ENCODE peak calls at places on chromosome 12, in nine cellular contexts. One of them, this sample, is unnamed.

GRCh38 chr12:55700255-55701018 is 7.3 kb downstream of the ITGA7 start:
- DNase-seq in activated T-helper 1 cell treated with Interleukin-2 at 50 U/mL for 16 hours: no peak
- DNase-seq in stimulated activated CD8-positive, alpha-beta memory T cell treated with anti-CD3 and anti-CD28 coated beads, Interleukin-7, amount 100 ng/mL, for 4 hours: no peak
- DNase-seq in natural killer cell treated with Interleukin-12 subunit alpha and Interleukin-12 subunit beta and Interleukin-15 and Interleukin-18, amount 100 ng/mL, for 72 hours: no peak
- DNase-seq in MCF 10A: peak; percentile 81
- DNase-seq in coronary artery: no peak
- DNase-seq in H7: no peak
- DNase-seq in stimulated activated naive CD8-positive, alpha-beta T cell treated with anti-CD3 and anti-CD28 coated beads, Interleukin-15, Interleukin-2, amounts not matched to agents 100 U/mL and 50 U/mL, for 24 hours: no peak
- DNase-seq in NCI-H2029: no peak
- DNase-seq in this sample: no peak

GRCh38 chr12:41552507-41553047 is 364.5 kb downstream of the PDZRN4 start:
- DNase-seq in H7: no peak
- DNase-seq in NCI-H2029: no peak
- DNase-seq in stimulated activated CD8-positive, alpha-beta memory T cell treated with anti-CD3 and anti-CD28 coated beads, Interleukin-7, amount 100 ng/mL, for 4 hours: no peak
- DNase-seq in MCF 10A: no peak
- DNase-seq in activated T-helper 1 cell treated with Interleukin-2 at 50 U/mL for 16 hours: no peak
- DNase-seq in coronary artery: no peak
- DNase-seq in stimulated activated naive CD8-positive, alpha-beta T cell treated with anti-CD3 and anti-CD28 coated beads, Interleukin-15, Interleukin-2, amounts not matched to agents 100 U/mL and 50 U/mL, for 24 hours: no peak
- DNase-seq in natural killer cell treated with Interleukin-12 subunit alpha and Interleukin-12 subunit beta and Interleukin-15 and Interleukin-18, amount 100 ng/mL, for 72 hours: no peak
- DNase-seq in this sample: no peak

GRCh38 chr12:46675736-46676135 is 150.1 kb downstream of the SLC38A4 start:
- DNase-seq in stimulated activated naive CD8-positive, alpha-beta T cell treated with anti-CD3 and anti-CD28 coated beads, Interleukin-15, Interleukin-2, amounts not matched to agents 100 U/mL and 50 U/mL, for 24 hours: no peak
- DNase-seq in stimulated activated CD8-positive, alpha-beta memory T cell treated with anti-CD3 and anti-CD28 coated beads, Interleukin-7, amount 100 ng/mL, for 4 hours: no peak
- DNase-seq in activated T-helper 1 cell treated with Interleukin-2 at 50 U/mL for 16 hours: no peak
- DNase-seq in coronary artery: no peak
- DNase-seq in natural killer cell treated with Interleukin-12 subunit alpha and Interleukin-12 subunit beta and Interleukin-15 and Interleukin-18, amount 100 ng/mL, for 72 hours: no peak
- DNase-seq in H7: peak; percentile 20
- DNase-seq in MCF 10A: peak; percentile 72
- DNase-seq in NCI-H2029: peak; percentile 21
- DNase-seq in this sample: peak; percentile 24

GRCh38 chr12:12592930-12593329 is 18.7 kb upstream of the CREBL2 start:
- DNase-seq in coronary artery: no peak
- DNase-seq in activated T-helper 1 cell treated with Interleukin-2 at 50 U/mL for 16 hours: no peak
- DNase-seq in NCI-H2029: no peak
- DNase-seq in stimulated activated naive CD8-positive, alpha-beta T cell treated with anti-CD3 and anti-CD28 coated beads, Interleukin-15, Interleukin-2, amounts not matched to agents 100 U/mL and 50 U/mL, for 24 hours: no peak
- DNase-seq in MCF 10A: no peak
- DNase-seq in stimulated activated CD8-positive, alpha-beta memory T cell treated with anti-CD3 and anti-CD28 coated beads, Interleukin-7, amount 100 ng/mL, for 4 hours: no peak
- DNase-seq in natural killer cell treated with Interleukin-12 subunit alpha and Interleukin-12 subunit beta and Interleukin-15 and Interleukin-18, amount 100 ng/mL, for 72 hours: no peak
- DNase-seq in H7: no peak
- DNase-seq in this sample: no peak

GRCh38 chr12:64682572-64683277 is 72.4 kb downstream of the RASSF3 start:
- DNase-seq in coronary artery: no peak
- DNase-seq in MCF 10A: peak; percentile 39
- DNase-seq in NCI-H2029: peak; percentile 18
- DNase-seq in H7: peak; percentile 68
- DNase-seq in natural killer cell treated with Interleukin-12 subunit alpha and Interleukin-12 subunit beta and Interleukin-15 and Interleukin-18, amount 100 ng/mL, for 72 hours: no peak
- DNase-seq in stimulated activated naive CD8-positive, alpha-beta T cell treated with anti-CD3 and anti-CD28 coated beads, Interleukin-15, Interleukin-2, amounts not matched to agents 100 U/mL and 50 U/mL, for 24 hours: no peak
- DNase-seq in activated T-helper 1 cell treated with Interleukin-2 at 50 U/mL for 16 hours: no peak
- DNase-seq in stimulated activated CD8-positive, alpha-beta memory T cell treated with anti-CD3 and anti-CD28 coated beads, Interleukin-7, amount 100 ng/mL, for 4 hours: no peak
- DNase-seq in this sample: peak; percentile 68

GRCh38 chr12:94276725-94277124 is 128.3 kb downstream of the PLXNC1 start:
- DNase-seq in MCF 10A: no peak
- DNase-seq in H7: no peak
- DNase-seq in natural killer cell treated with Interleukin-12 subunit alpha and Interleukin-12 subunit beta and Interleukin-15 and Interleukin-18, amount 100 ng/mL, for 72 hours: no peak
- DNase-seq in stimulated activated CD8-positive, alpha-beta memory T cell treated with anti-CD3 and anti-CD28 coated beads, Interleukin-7, amount 100 ng/mL, for 4 hours: no peak
- DNase-seq in NCI-H2029: no peak
- DNase-seq in coronary artery: no peak
- DNase-seq in activated T-helper 1 cell treated with Interleukin-2 at 50 U/mL for 16 hours: no peak
- DNase-seq in stimulated activated naive CD8-positive, alpha-beta T cell treated with anti-CD3 and anti-CD28 coated beads, Interleukin-15, Interleukin-2, amounts not matched to agents 100 U/mL and 50 U/mL, for 24 hours: no peak
- DNase-seq in this sample: no peak

GRCh38 chr12:47909839-47910465 is 5.2 kb upstream of the VDR start:
- DNase-seq in H7: no peak
- DNase-seq in stimulated activated CD8-positive, alpha-beta memory T cell treated with anti-CD3 and anti-CD28 coated beads, Interleukin-7, amount 100 ng/mL, for 4 hours: no peak
- DNase-seq in MCF 10A: peak; percentile 21
- DNase-seq in activated T-helper 1 cell treated with Interleukin-2 at 50 U/mL for 16 hours: no peak
- DNase-seq in coronary artery: no peak
- DNase-seq in natural killer cell treated with Interleukin-12 subunit alpha and Interleukin-12 subunit beta and Interleukin-15 and Interleukin-18, amount 100 ng/mL, for 72 hours: no peak
- DNase-seq in NCI-H2029: no peak
- DNase-seq in stimulated activated naive CD8-positive, alpha-beta T cell treated with anti-CD3 and anti-CD28 coated beads, Interleukin-15, Interleukin-2, amounts not matched to agents 100 U/mL and 50 U/mL, for 24 hours: no peak
- DNase-seq in this sample: no peak

GRCh38 chr12:92042791-92043531 is 102.7 kb downstream of the BTG1 start:
- DNase-seq in MCF 10A: peak; percentile 28
- DNase-seq in NCI-H2029: no peak
- DNase-seq in coronary artery: no peak
- DNase-seq in activated T-helper 1 cell treated with Interleukin-2 at 50 U/mL for 16 hours: no peak
- DNase-seq in natural killer cell treated with Interleukin-12 subunit alpha and Interleukin-12 subunit beta and Interleukin-15 and Interleukin-18, amount 100 ng/mL, for 72 hours: no peak
- DNase-seq in H7: no peak
- DNase-seq in stimulated activated CD8-positive, alpha-beta memory T cell treated with anti-CD3 and anti-CD28 coated beads, Interleukin-7, amount 100 ng/mL, for 4 hours: no peak
- DNase-seq in stimulated activated naive CD8-positive, alpha-beta T cell treated with anti-CD3 and anti-CD28 coated beads, Interleukin-15, Interleukin-2, amounts not matched to agents 100 U/mL and 50 U/mL, for 24 hours: no peak
- DNase-seq in this sample: no peak

GRCh38 chr12:19574606-19575005 is 135.3 kb downstream of the AEBP2 start:
- DNase-seq in NCI-H2029: no peak
- DNase-seq in MCF 10A: no peak
- DNase-seq in H7: peak; percentile 31
- DNase-seq in natural killer cell treated with Interleukin-12 subunit alpha and Interleukin-12 subunit beta and Interleukin-15 and Interleukin-18, amount 100 ng/mL, for 72 hours: no peak
- DNase-seq in activated T-helper 1 cell treated with Interleukin-2 at 50 U/mL for 16 hours: no peak
- DNase-seq in coronary artery: no peak
- DNase-seq in stimulated activated CD8-positive, alpha-beta memory T cell treated with anti-CD3 and anti-CD28 coated beads, Interleukin-7, amount 100 ng/mL, for 4 hours: no peak
- DNase-seq in stimulated activated naive CD8-positive, alpha-beta T cell treated with anti-CD3 and anti-CD28 coated beads, Interleukin-15, Interleukin-2, amounts not matched to agents 100 U/mL and 50 U/mL, for 24 hours: no peak
- DNase-seq in this sample: no peak

GRCh38 chr12:27480031-27480430 is 33.5 kb downstream of the SMCO2 start:
- DNase-seq in H7: no peak
- DNase-seq in stimulated activated naive CD8-positive, alpha-beta T cell treated with anti-CD3 and anti-CD28 coated beads, Interleukin-15, Interleukin-2, amounts not matched to agents 100 U/mL and 50 U/mL, for 24 hours: no peak
- DNase-seq in coronary artery: no peak
- DNase-seq in MCF 10A: no peak
- DNase-seq in natural killer cell treated with Interleukin-12 subunit alpha and Interleukin-12 subunit beta and Interleukin-15 and Interleukin-18, amount 100 ng/mL, for 72 hours: no peak
- DNase-seq in NCI-H2029: no peak
- DNase-seq in stimulated activated CD8-positive, alpha-beta memory T cell treated with anti-CD3 and anti-CD28 coated beads, Interleukin-7, amount 100 ng/mL, for 4 hours: no peak
- DNase-seq in activated T-helper 1 cell treated with Interleukin-2 at 50 U/mL for 16 hours: no peak
- DNase-seq in this sample: no peak

GRCh38 chr12:113463746-113464743 is 7.6 kb downstream of the LHX5 start:
- DNase-seq in stimulated activated naive CD8-positive, alpha-beta T cell treated with anti-CD3 and anti-CD28 coated beads, Interleukin-15, Interleukin-2, amounts not matched to agents 100 U/mL and 50 U/mL, for 24 hours: no peak
- DNase-seq in activated T-helper 1 cell treated with Interleukin-2 at 50 U/mL for 16 hours: no peak
- DNase-seq in MCF 10A: no peak
- DNase-seq in H7: peak; percentile 69
- DNase-seq in stimulated activated CD8-positive, alpha-beta memory T cell treated with anti-CD3 and anti-CD28 coated beads, Interleukin-7, amount 100 ng/mL, for 4 hours: no peak
- DNase-seq in NCI-H2029: no peak
- DNase-seq in coronary artery: no peak
- DNase-seq in natural killer cell treated with Interleukin-12 subunit alpha and Interleukin-12 subunit beta and Interleukin-15 and Interleukin-18, amount 100 ng/mL, for 72 hours: no peak
- DNase-seq in this sample: no peak

GRCh38 chr12:66724616-66725015 is 45.7 kb upstream of the GRIP1 start:
- DNase-seq in stimulated activated CD8-positive, alpha-beta memory T cell treated with anti-CD3 and anti-CD28 coated beads, Interleukin-7, amount 100 ng/mL, for 4 hours: no peak
- DNase-seq in activated T-helper 1 cell treated with Interleukin-2 at 50 U/mL for 16 hours: no peak
- DNase-seq in NCI-H2029: no peak
- DNase-seq in natural killer cell treated with Interleukin-12 subunit alpha and Interleukin-12 subunit beta and Interleukin-15 and Interleukin-18, amount 100 ng/mL, for 72 hours: no peak
- DNase-seq in MCF 10A: no peak
- DNase-seq in coronary artery: no peak
- DNase-seq in H7: no peak
- DNase-seq in stimulated activated naive CD8-positive, alpha-beta T cell treated with anti-CD3 and anti-CD28 coated beads, Interleukin-15, Interleukin-2, amounts not matched to agents 100 U/mL and 50 U/mL, for 24 hours: no peak
- DNase-seq in this sample: no peak

GRCh38 chr12:89192419-89192818 is 159.9 kb downstream of the DUSP6 start:
- DNase-seq in coronary artery: no peak
- DNase-seq in natural killer cell treated with Interleukin-12 subunit alpha and Interleukin-12 subunit beta and Interleukin-15 and Interleukin-18, amount 100 ng/mL, for 72 hours: no peak
- DNase-seq in H7: no peak
- DNase-seq in MCF 10A: no peak
- DNase-seq in NCI-H2029: no peak
- DNase-seq in stimulated activated naive CD8-positive, alpha-beta T cell treated with anti-CD3 and anti-CD28 coated beads, Interleukin-15, Interleukin-2, amounts not matched to agents 100 U/mL and 50 U/mL, for 24 hours: no peak
- DNase-seq in activated T-helper 1 cell treated with Interleukin-2 at 50 U/mL for 16 hours: no peak
- DNase-seq in stimulated activated CD8-positive, alpha-beta memory T cell treated with anti-CD3 and anti-CD28 coated beads, Interleukin-7, amount 100 ng/mL, for 4 hours: no peak
- DNase-seq in this sample: no peak

GRCh38 chr12:108649668-108650067 is 16.0 kb upstream of the SELPLG start:
- DNase-seq in stimulated activated naive CD8-positive, alpha-beta T cell treated with anti-CD3 and anti-CD28 coated beads, Interleukin-15, Interleukin-2, amounts not matched to agents 100 U/mL and 50 U/mL, for 24 hours: no peak
- DNase-seq in stimulated activated CD8-positive, alpha-beta memory T cell treated with anti-CD3 and anti-CD28 coated beads, Interleukin-7, amount 100 ng/mL, for 4 hours: no peak
- DNase-seq in natural killer cell treated with Interleukin-12 subunit alpha and Interleukin-12 subunit beta and Interleukin-15 and Interleukin-18, amount 100 ng/mL, for 72 hours: no peak
- DNase-seq in MCF 10A: peak; percentile 41
- DNase-seq in activated T-helper 1 cell treated with Interleukin-2 at 50 U/mL for 16 hours: no peak
- DNase-seq in coronary artery: no peak
- DNase-seq in NCI-H2029: no peak
- DNase-seq in H7: no peak
- DNase-seq in this sample: peak; percentile 91

GRCh38 chr12:48084066-48084465 is 21.8 kb downstream of the SENP1 start:
- DNase-seq in natural killer cell treated with Interleukin-12 subunit alpha and Interleukin-12 subunit beta and Interleukin-15 and Interleukin-18, amount 100 ng/mL, for 72 hours: no peak
- DNase-seq in NCI-H2029: no peak
- DNase-seq in coronary artery: no peak
- DNase-seq in H7: no peak
- DNase-seq in activated T-helper 1 cell treated with Interleukin-2 at 50 U/mL for 16 hours: no peak
- DNase-seq in stimulated activated naive CD8-positive, alpha-beta T cell treated with anti-CD3 and anti-CD28 coated beads, Interleukin-15, Interleukin-2, amounts not matched to agents 100 U/mL and 50 U/mL, for 24 hours: no peak
- DNase-seq in stimulated activated CD8-positive, alpha-beta memory T cell treated with anti-CD3 and anti-CD28 coated beads, Interleukin-7, amount 100 ng/mL, for 4 hours: no peak
- DNase-seq in MCF 10A: peak; percentile 6
- DNase-seq in this sample: peak; percentile 9

GRCh38 chr12:31772685-31773222 is 43.9 kb upstream of the AMN1 start:
- DNase-seq in stimulated activated CD8-positive, alpha-beta memory T cell treated with anti-CD3 and anti-CD28 coated beads, Interleukin-7, amount 100 ng/mL, for 4 hours: no peak
- DNase-seq in NCI-H2029: no peak
- DNase-seq in activated T-helper 1 cell treated with Interleukin-2 at 50 U/mL for 16 hours: no peak
- DNase-seq in natural killer cell treated with Interleukin-12 subunit alpha and Interleukin-12 subunit beta and Interleukin-15 and Interleukin-18, amount 100 ng/mL, for 72 hours: no peak
- DNase-seq in MCF 10A: no peak
- DNase-seq in coronary artery: no peak
- DNase-seq in H7: peak; percentile 45
- DNase-seq in stimulated activated naive CD8-positive, alpha-beta T cell treated with anti-CD3 and anti-CD28 coated beads, Interleukin-15, Interleukin-2, amounts not matched to agents 100 U/mL and 50 U/mL, for 24 hours: no peak
- DNase-seq in this sample: no peak

GRCh38 chr12:59626382-59626781 is 30.6 kb downstream of the SLC16A7 start:
- DNase-seq in H7: no peak
- DNase-seq in natural killer cell treated with Interleukin-12 subunit alpha and Interleukin-12 subunit beta and Interleukin-15 and Interleukin-18, amount 100 ng/mL, for 72 hours: no peak
- DNase-seq in activated T-helper 1 cell treated with Interleukin-2 at 50 U/mL for 16 hours: no peak
- DNase-seq in MCF 10A: peak; percentile 70
- DNase-seq in NCI-H2029: no peak
- DNase-seq in coronary artery: no peak
- DNase-seq in stimulated activated naive CD8-positive, alpha-beta T cell treated with anti-CD3 and anti-CD28 coated beads, Interleukin-15, Interleukin-2, amounts not matched to agents 100 U/mL and 50 U/mL, for 24 hours: no peak
- DNase-seq in stimulated activated CD8-positive, alpha-beta memory T cell treated with anti-CD3 and anti-CD28 coated beads, Interleukin-7, amount 100 ng/mL, for 4 hours: no peak
- DNase-seq in this sample: no peak

GRCh38 chr12:121003650-121004049 is 12.6 kb downstream of the C12orf43 start:
- DNase-seq in stimulated activated CD8-positive, alpha-beta memory T cell treated with anti-CD3 and anti-CD28 coated beads, Interleukin-7, amount 100 ng/mL, for 4 hours: no peak
- DNase-seq in H7: peak; percentile 66
- DNase-seq in stimulated activated naive CD8-positive, alpha-beta T cell treated with anti-CD3 and anti-CD28 coated beads, Interleukin-15, Interleukin-2, amounts not matched to agents 100 U/mL and 50 U/mL, for 24 hours: no peak
- DNase-seq in NCI-H2029: no peak
- DNase-seq in MCF 10A: no peak
- DNase-seq in activated T-helper 1 cell treated with Interleukin-2 at 50 U/mL for 16 hours: no peak
- DNase-seq in natural killer cell treated with Interleukin-12 subunit alpha and Interleukin-12 subunit beta and Interleukin-15 and Interleukin-18, amount 100 ng/mL, for 72 hours: no peak
- DNase-seq in coronary artery: no peak
- DNase-seq in this sample: no peak

GRCh38 chr12:6360080-6360571 is 15.2 kb downstream of the SCNN1A start:
- DNase-seq in MCF 10A: no peak
- DNase-seq in natural killer cell treated with Interleukin-12 subunit alpha and Interleukin-12 subunit beta and Interleukin-15 and Interleukin-18, amount 100 ng/mL, for 72 hours: no peak
- DNase-seq in stimulated activated naive CD8-positive, alpha-beta T cell treated with anti-CD3 and anti-CD28 coated beads, Interleukin-15, Interleukin-2, amounts not matched to agents 100 U/mL and 50 U/mL, for 24 hours: no peak
- DNase-seq in coronary artery: no peak
- DNase-seq in stimulated activated CD8-positive, alpha-beta memory T cell treated with anti-CD3 and anti-CD28 coated beads, Interleukin-7, amount 100 ng/mL, for 4 hours: no peak
- DNase-seq in activated T-helper 1 cell treated with Interleukin-2 at 50 U/mL for 16 hours: no peak
- DNase-seq in NCI-H2029: no peak
- DNase-seq in H7: no peak
- DNase-seq in this sample: no peak

GRCh38 chr12:93913845-93914244 is 234.5 kb upstream of the PLXNC1 start:
- DNase-seq in natural killer cell treated with Interleukin-12 subunit alpha and Interleukin-12 subunit beta and Interleukin-15 and Interleukin-18, amount 100 ng/mL, for 72 hours: no peak
- DNase-seq in H7: no peak
- DNase-seq in stimulated activated naive CD8-positive, alpha-beta T cell treated with anti-CD3 and anti-CD28 coated beads, Interleukin-15, Interleukin-2, amounts not matched to agents 100 U/mL and 50 U/mL, for 24 hours: no peak
- DNase-seq in MCF 10A: no peak
- DNase-seq in coronary artery: no peak
- DNase-seq in NCI-H2029: no peak
- DNase-seq in stimulated activated CD8-positive, alpha-beta memory T cell treated with anti-CD3 and anti-CD28 coated beads, Interleukin-7, amount 100 ng/mL, for 4 hours: no peak
- DNase-seq in activated T-helper 1 cell treated with Interleukin-2 at 50 U/mL for 16 hours: no peak
- DNase-seq in this sample: peak; percentile 49

GRCh38 chr12:27123642-27124041 is 41.3 kb upstream of the C12orf71 start:
- DNase-seq in natural killer cell treated with Interleukin-12 subunit alpha and Interleukin-12 subunit beta and Interleukin-15 and Interleukin-18, amount 100 ng/mL, for 72 hours: no peak
- DNase-seq in activated T-helper 1 cell treated with Interleukin-2 at 50 U/mL for 16 hours: no peak
- DNase-seq in stimulated activated naive CD8-positive, alpha-beta T cell treated with anti-CD3 and anti-CD28 coated beads, Interleukin-15, Interleukin-2, amounts not matched to agents 100 U/mL and 50 U/mL, for 24 hours: no peak
- DNase-seq in coronary artery: no peak
- DNase-seq in NCI-H2029: no peak
- DNase-seq in H7: no peak
- DNase-seq in stimulated activated CD8-positive, alpha-beta memory T cell treated with anti-CD3 and anti-CD28 coated beads, Interleukin-7, amount 100 ng/mL, for 4 hours: no peak
- DNase-seq in MCF 10A: peak; percentile 53
- DNase-seq in this sample: no peak

GRCh38 chr12:12273291-12273957 is 6.6 kb upstream of the LRP6 start:
- DNase-seq in coronary artery: no peak
- DNase-seq in stimulated activated CD8-positive, alpha-beta memory T cell treated with anti-CD3 and anti-CD28 coated beads, Interleukin-7, amount 100 ng/mL, for 4 hours: no peak
- DNase-seq in stimulated activated naive CD8-positive, alpha-beta T cell treated with anti-CD3 and anti-CD28 coated beads, Interleukin-15, Interleukin-2, amounts not matched to agents 100 U/mL and 50 U/mL, for 24 hours: no peak
- DNase-seq in natural killer cell treated with Interleukin-12 subunit alpha and Interleukin-12 subunit beta and Interleukin-15 and Interleukin-18, amount 100 ng/mL, for 72 hours: no peak
- DNase-seq in H7: no peak
- DNase-seq in NCI-H2029: no peak
- DNase-seq in MCF 10A: no peak
- DNase-seq in activated T-helper 1 cell treated with Interleukin-2 at 50 U/mL for 16 hours: no peak
- DNase-seq in this sample: no peak

GRCh38 chr12:32756476-32757158 is 920 bp upstream of the YARS2 start:
- DNase-seq in stimulated activated naive CD8-positive, alpha-beta T cell treated with anti-CD3 and anti-CD28 coated beads, Interleukin-15, Interleukin-2, amounts not matched to agents 100 U/mL and 50 U/mL, for 24 hours: no peak
- DNase-seq in natural killer cell treated with Interleukin-12 subunit alpha and Interleukin-12 subunit beta and Interleukin-15 and Interleukin-18, amount 100 ng/mL, for 72 hours: no peak
- DNase-seq in H7: no peak
- DNase-seq in NCI-H2029: no peak
- DNase-seq in stimulated activated CD8-positive, alpha-beta memory T cell treated with anti-CD3 and anti-CD28 coated beads, Interleukin-7, amount 100 ng/mL, for 4 hours: no peak
- DNase-seq in activated T-helper 1 cell treated with Interleukin-2 at 50 U/mL for 16 hours: no peak
- DNase-seq in coronary artery: no peak
- DNase-seq in MCF 10A: no peak
- DNase-seq in this sample: no peak

GRCh38 chr12:124745891-124746570 is 117.6 kb downstream of the SCARB1 start:
- DNase-seq in H7: peak; percentile 96
- DNase-seq in MCF 10A: peak; percentile 91
- DNase-seq in stimulated activated CD8-positive, alpha-beta memory T cell treated with anti-CD3 and anti-CD28 coated beads, Interleukin-7, amount 100 ng/mL, for 4 hours: no peak
- DNase-seq in stimulated activated naive CD8-positive, alpha-beta T cell treated with anti-CD3 and anti-CD28 coated beads, Interleukin-15, Interleukin-2, amounts not matched to agents 100 U/mL and 50 U/mL, for 24 hours: peak; percentile 41
- DNase-seq in activated T-helper 1 cell treated with Interleukin-2 at 50 U/mL for 16 hours: no peak
- DNase-seq in coronary artery: peak; percentile 97
- DNase-seq in natural killer cell treated with Interleukin-12 subunit alpha and Interleukin-12 subunit beta and Interleukin-15 and Interleukin-18, amount 100 ng/mL, for 72 hours: no peak
- DNase-seq in NCI-H2029: peak; percentile 74
- DNase-seq in this sample: peak; percentile 94

GRCh38 chr12:116058574-116058973 is 218.9 kb downstream of the MED13L start:
- DNase-seq in coronary artery: no peak
- DNase-seq in MCF 10A: no peak
- DNase-seq in H7: no peak
- DNase-seq in natural killer cell treated with Interleukin-12 subunit alpha and Interleukin-12 subunit beta and Interleukin-15 and Interleukin-18, amount 100 ng/mL, for 72 hours: no peak
- DNase-seq in stimulated activated naive CD8-positive, alpha-beta T cell treated with anti-CD3 and anti-CD28 coated beads, Interleukin-15, Interleukin-2, amounts not matched to agents 100 U/mL and 50 U/mL, for 24 hours: no peak
- DNase-seq in activated T-helper 1 cell treated with Interleukin-2 at 50 U/mL for 16 hours: no peak
- DNase-seq in stimulated activated CD8-positive, alpha-beta memory T cell treated with anti-CD3 and anti-CD28 coated beads, Interleukin-7, amount 100 ng/mL, for 4 hours: no peak
- DNase-seq in NCI-H2029: no peak
- DNase-seq in this sample: no peak

GRCh38 chr12:30977124-30977523 is 50.6 kb downstream of the TSPAN11 start:
- DNase-seq in stimulated activated CD8-positive, alpha-beta memory T cell treated with anti-CD3 and anti-CD28 coated beads, Interleukin-7, amount 100 ng/mL, for 4 hours: no peak
- DNase-seq in activated T-helper 1 cell treated with Interleukin-2 at 50 U/mL for 16 hours: no peak
- DNase-seq in MCF 10A: no peak
- DNase-seq in H7: no peak
- DNase-seq in stimulated activated naive CD8-positive, alpha-beta T cell treated with anti-CD3 and anti-CD28 coated beads, Interleukin-15, Interleukin-2, amounts not matched to agents 100 U/mL and 50 U/mL, for 24 hours: no peak
- DNase-seq in NCI-H2029: no peak
- DNase-seq in coronary artery: no peak
- DNase-seq in natural killer cell treated with Interleukin-12 subunit alpha and Interleukin-12 subunit beta and Interleukin-15 and Interleukin-18, amount 100 ng/mL, for 72 hours: no peak
- DNase-seq in this sample: no peak

GRCh38 chr12:100733817-100734593 is 60.6 kb upstream of the ANO4 start:
- DNase-seq in stimulated activated naive CD8-positive, alpha-beta T cell treated with anti-CD3 and anti-CD28 coated beads, Interleukin-15, Interleukin-2, amounts not matched to agents 100 U/mL and 50 U/mL, for 24 hours: no peak
- DNase-seq in stimulated activated CD8-positive, alpha-beta memory T cell treated with anti-CD3 and anti-CD28 coated beads, Interleukin-7, amount 100 ng/mL, for 4 hours: no peak
- DNase-seq in natural killer cell treated with Interleukin-12 subunit alpha and Interleukin-12 subunit beta and Interleukin-15 and Interleukin-18, amount 100 ng/mL, for 72 hours: no peak
- DNase-seq in MCF 10A: peak; percentile 51
- DNase-seq in coronary artery: no peak
- DNase-seq in activated T-helper 1 cell treated with Interleukin-2 at 50 U/mL for 16 hours: no peak
- DNase-seq in NCI-H2029: peak; percentile 24
- DNase-seq in H7: no peak
- DNase-seq in this sample: peak; percentile 44

GRCh38 chr12:125412506-125412905 is 347.3 kb downstream of the AACS start:
- DNase-seq in stimulated activated CD8-positive, alpha-beta memory T cell treated with anti-CD3 and anti-CD28 coated beads, Interleukin-7, amount 100 ng/mL, for 4 hours: no peak
- DNase-seq in activated T-helper 1 cell treated with Interleukin-2 at 50 U/mL for 16 hours: no peak
- DNase-seq in NCI-H2029: no peak
- DNase-seq in coronary artery: no peak
- DNase-seq in MCF 10A: no peak
- DNase-seq in stimulated activated naive CD8-positive, alpha-beta T cell treated with anti-CD3 and anti-CD28 coated beads, Interleukin-15, Interleukin-2, amounts not matched to agents 100 U/mL and 50 U/mL, for 24 hours: no peak
- DNase-seq in natural killer cell treated with Interleukin-12 subunit alpha and Interleukin-12 subunit beta and Interleukin-15 and Interleukin-18, amount 100 ng/mL, for 72 hours: no peak
- DNase-seq in H7: no peak
- DNase-seq in this sample: no peak

GRCh38 chr12:38771871-38772270 is 133.5 kb downstream of the CPNE8 start:
- DNase-seq in natural killer cell treated with Interleukin-12 subunit alpha and Interleukin-12 subunit beta and Interleukin-15 and Interleukin-18, amount 100 ng/mL, for 72 hours: no peak
- DNase-seq in stimulated activated CD8-positive, alpha-beta memory T cell treated with anti-CD3 and anti-CD28 coated beads, Interleukin-7, amount 100 ng/mL, for 4 hours: no peak
- DNase-seq in activated T-helper 1 cell treated with Interleukin-2 at 50 U/mL for 16 hours: no peak
- DNase-seq in H7: no peak
- DNase-seq in NCI-H2029: no peak
- DNase-seq in coronary artery: no peak
- DNase-seq in stimulated activated naive CD8-positive, alpha-beta T cell treated with anti-CD3 and anti-CD28 coated beads, Interleukin-15, Interleukin-2, amounts not matched to agents 100 U/mL and 50 U/mL, for 24 hours: no peak
- DNase-seq in MCF 10A: peak; percentile 5
- DNase-seq in this sample: no peak

GRCh38 chr12:9049520-9050133 is 60.3 kb downstream of the KLRG1 start:
- DNase-seq in natural killer cell treated with Interleukin-12 subunit alpha and Interleukin-12 subunit beta and Interleukin-15 and Interleukin-18, amount 100 ng/mL, for 72 hours: no peak
- DNase-seq in activated T-helper 1 cell treated with Interleukin-2 at 50 U/mL for 16 hours: no peak
- DNase-seq in stimulated activated CD8-positive, alpha-beta memory T cell treated with anti-CD3 and anti-CD28 coated beads, Interleukin-7, amount 100 ng/mL, for 4 hours: no peak
- DNase-seq in NCI-H2029: no peak
- DNase-seq in MCF 10A: peak; percentile 60
- DNase-seq in stimulated activated naive CD8-positive, alpha-beta T cell treated with anti-CD3 and anti-CD28 coated beads, Interleukin-15, Interleukin-2, amounts not matched to agents 100 U/mL and 50 U/mL, for 24 hours: no peak
- DNase-seq in H7: peak; percentile 34
- DNase-seq in coronary artery: no peak
- DNase-seq in this sample: peak; percentile 41

GRCh38 chr12:56145218-56145617 is 7.2 kb upstream of the MYL6B start:
- DNase-seq in stimulated activated CD8-positive, alpha-beta memory T cell treated with anti-CD3 and anti-CD28 coated beads, Interleukin-7, amount 100 ng/mL, for 4 hours: no peak
- DNase-seq in NCI-H2029: no peak
- DNase-seq in stimulated activated naive CD8-positive, alpha-beta T cell treated with anti-CD3 and anti-CD28 coated beads, Interleukin-15, Interleukin-2, amounts not matched to agents 100 U/mL and 50 U/mL, for 24 hours: no peak
- DNase-seq in activated T-helper 1 cell treated with Interleukin-2 at 50 U/mL for 16 hours: no peak
- DNase-seq in MCF 10A: no peak
- DNase-seq in H7: no peak
- DNase-seq in natural killer cell treated with Interleukin-12 subunit alpha and Interleukin-12 subunit beta and Interleukin-15 and Interleukin-18, amount 100 ng/mL, for 72 hours: no peak
- DNase-seq in coronary artery: no peak
- DNase-seq in this sample: no peak